ENCODE peak calls at places on chromosomes 16 and 17, in six cellular contexts. M is fibroblast of lung; S is central memory CD4-positive, alpha-beta T cell; Z is astrocyte of the hippocampus; R is endothelial cell of umbilical vein; N is HS-5. E is an unnamed sample.
A peak's percentile ranks its signal among the peaks of the same experiment; 100 is the strongest.

GRCh38 chr17:38628441-38628840 is 22.7 kb upstream of the SRCIN1 start:
- DNase-seq in M (no peak), S (no peak), Z (no peak), R (no peak), N (no peak), E (peak; percentile 37)

GRCh38 chr16:5580320-5580719 is 482.7 kb upstream of the EEF2KMT start:
- DNase-seq in M (no peak), S (no peak), Z (no peak), R (no peak), N (no peak), E (no peak)

GRCh38 chr17:63481488-63481870 is 4.6 kb downstream of the ACE start:
- DNase-seq in M (no peak), S (no peak), Z (no peak), R (no peak), N (no peak), E (no peak)

GRCh38 chr17:77738666-77739531 is 219.6 kb upstream of the TNRC6C start:
- DNase-seq in M (no peak), S (no peak), Z (peak; percentile 33), R (no peak), N (no peak), E (no peak)

GRCh38 chr16:73173396-73173795 is 125.5 kb upstream of the ZFHX3 start:
- DNase-seq in M (peak; percentile 38), S (no peak), Z (no peak), R (no peak), N (no peak), E (peak; percentile 10)

GRCh38 chr16:80816372-80816771 is 12.0 kb upstream of the CDYL2 start:
- DNase-seq in M (no peak), S (no peak), Z (no peak), R (no peak), N (no peak), E (no peak)

GRCh38 chr16:69412287-69412686 is 12.1 kb upstream of the CYB5B start:
- DNase-seq in M (peak; percentile 31), S (no peak), Z (peak; percentile 72), R (no peak), N (no peak), E (no peak)

GRCh38 chr16:31404353-31405064 is 11.4 kb downstream of the ITGAD start:
- DNase-seq in M (no peak), S (no peak), Z (no peak), R (no peak), N (no peak), E (no peak)

GRCh38 chr16:81003610-81004460 is 2.9 kb downstream of the CMC2 start:
- DNase-seq in M (peak; percentile 22), S (no peak), Z (no peak), R (no peak), N (no peak), E (no peak)

GRCh38 chr16:86436466-86437185 is 73.7 kb upstream of the FOXF1 start:
- DNase-seq in M (no peak), S (no peak), Z (no peak), R (no peak), N (no peak), E (no peak)

GRCh38 chr17:29363716-29364115 is 26.4 kb upstream of the TAOK1 start:
- DNase-seq in M (no peak), S (no peak), Z (no peak), R (no peak), N (no peak), E (no peak)

GRCh38 chr17:12789976-12790805 is 893 bp downstream of the ARHGAP44 start:
- DNase-seq in M (no peak), S (no peak), Z (peak; percentile 1), R (no peak), N (no peak), E (peak; percentile 76)

GRCh38 chr17:57625511-57625910 is 119.6 kb downstream of the CCDC182 start:
- DNase-seq in M (no peak), S (no peak), Z (no peak), R (no peak), N (no peak), E (no peak)